ENCODE peak calls at places on chromosomes 4 and X, in eight cellular contexts. Q is tibial nerve, A is lung, Z is colonic mucosa, Y is AG04450, V is cardiac fibroblast, S is mammary epithelial cell, M is natural killer cell. D is an unnamed sample.

GRCh38 chr4:184169225-184169867 is 48.3 kb downstream of the ENPP6 start:
- DNase-seq in M (no peak), A (no peak), S (no peak), Y (no peak), V (no peak), Z (no peak), Q (no peak), D (no peak)

GRCh38 chr4:1717129-1718094 is 3.7 kb downstream of the TMEM129 start:
- DNase-seq in Z (no peak), A (no peak), M (no peak), S (no peak), Y (no peak), Q (no peak), V (no peak), D (no peak)

GRCh38 chr4:41575665-41576064 is 37.7 kb downstream of the LIMCH1 start:
- DNase-seq in M (no peak), V (no peak), Q (no peak), Z (no peak), Y (no peak), S (no peak), A (no peak), D (no peak)

GRCh38 chr4:147863808-147864472 is 132.1 kb downstream of the ARHGAP10 start:
- DNase-seq in A (no peak), M (no peak), Y (no peak), Z (no peak), Q (peak; percentile 42), V (peak; percentile 23), S (no peak), D (no peak)

GRCh38 chrX:78548012-78548411 is 111.1 kb downstream of the RTL3 start:
- DNase-seq in Y (no peak), A (no peak), Z (no peak), S (peak; percentile 28), V (no peak), M (no peak), Q (no peak), D (no peak)

GRCh38 chr4:89257376-89257775 is 50.2 kb downstream of the GPRIN3 start:
- DNase-seq in A (no peak), S (no peak), Z (no peak), Q (no peak), Y (no peak), M (no peak), V (no peak), D (no peak)

GRCh38 chr4:158856852-158857251 is 88.0 kb downstream of the FNIP2 start:
- DNase-seq in Y (peak; percentile 8), Z (no peak), M (no peak), A (no peak), Q (no peak), V (peak; percentile 78), S (peak; percentile 25), D (no peak)

GRCh38 chr4:8769645-8770517 is 101.8 kb downstream of the HMX1 start:
- DNase-seq in Y (no peak), M (no peak), Q (no peak), V (no peak), A (no peak), S (no peak), Z (no peak), D (no peak)

GRCh38 chr4:103786014-103786413 is 66.2 kb upstream of the TACR3 start:
- DNase-seq in V (peak; percentile 5), Q (no peak), Y (no peak), A (no peak), M (no peak), Z (no peak), S (peak; percentile 30), D (no peak)

GRCh38 chrX:115639481-115639880 is 78.5 kb downstream of the PLS3 start:
- DNase-seq in Q (no peak), A (no peak), Z (no peak), S (no peak), Y (no peak), M (no peak), V (no peak), D (no peak)

GRCh38 chr4:25760518-25761157 is 102.2 kb downstream of the SEL1L3 start:
- DNase-seq in Y (no peak), Z (no peak), Q (no peak), V (peak; percentile 41), S (no peak), A (no peak), M (no peak), D (no peak)

GRCh38 chr4:165331823-165332222 is 4.4 kb downstream of the MSMO1 start:
- DNase-seq in A (no peak), V (no peak), Q (no peak), M (no peak), Y (no peak), S (no peak), Z (no peak), D (no peak)

GRCh38 chr4:177596035-177596434 is 153.8 kb upstream of the AGA start:
- DNase-seq in S (peak; percentile 83), A (no peak), Y (peak; percentile 29), Q (no peak), M (no peak), Z (no peak), V (peak; percentile 54), D (no peak)

GRCh38 chrX:45760187-45760742 is 559.6 kb upstream of the DIPK2B start:
- DNase-seq in Z (no peak), A (no peak), M (no peak), Q (no peak), V (no peak), S (no peak), Y (no peak), D (no peak)

GRCh38 chr4:105923507-105924238 is 28.4 kb downstream of the NPNT start:
- DNase-seq in M (no peak), V (peak; percentile 7), Y (no peak), Z (no peak), S (peak; percentile 14), A (peak; percentile 66), Q (no peak), D (no peak)

GRCh38 chrX:153413731-153414130 is 2.5 kb downstream of the ZFP92 start:
- DNase-seq in M (no peak), A (no peak), S (no peak), Z (no peak), Q (no peak), Y (no peak), V (no peak), D (no peak)

GRCh38 chrX:153411255-153411987 is at the start of gene ZFP92:
- DNase-seq in S (no peak), Y (no peak), Q (no peak), A (no peak), V (peak; percentile 3), Z (no peak), M (peak; percentile 18), D (no peak)

GRCh38 chrX:153411988-153412574 is 809 bp downstream of the ZFP92 start:
- DNase-seq in Q (no peak), A (no peak), S (peak; percentile 4), M (no peak), Y (no peak), Z (no peak), V (no peak), D (no peak)

GRCh38 chrX:153414838-153415552 is 3.7 kb downstream of the ZFP92 start:
- DNase-seq in S (no peak), Z (no peak), Q (no peak), V (peak; percentile 22), M (no peak), A (no peak), Y (no peak), D (no peak)

GRCh38 chrX:153412746-153413720 is 1.8 kb downstream of the ZFP92 start:
- DNase-seq in V (peak; percentile 5), Q (no peak), Z (no peak), A (no peak), S (no peak), M (no peak), Y (no peak), D (no peak)
- TF ChIP-seq CTCF in V (no peak), Q (no peak), Z (no peak), A (no peak), S (no peak), M (no peak), Y (peak; percentile 12), D (peak; percentile 18)

GRCh38 chr4:97479388-97479787 is 663.9 kb downstream of the STPG2 start:
- DNase-seq in Q (no peak), M (no peak), Z (no peak), V (no peak), Y (no peak), A (no peak), S (no peak), D (no peak)
- TF ChIP-seq CTCF in Q (no peak), M (no peak), Z (no peak), V (no peak), Y (no peak), A (no peak), S (no peak), D (no peak)

DNA sequence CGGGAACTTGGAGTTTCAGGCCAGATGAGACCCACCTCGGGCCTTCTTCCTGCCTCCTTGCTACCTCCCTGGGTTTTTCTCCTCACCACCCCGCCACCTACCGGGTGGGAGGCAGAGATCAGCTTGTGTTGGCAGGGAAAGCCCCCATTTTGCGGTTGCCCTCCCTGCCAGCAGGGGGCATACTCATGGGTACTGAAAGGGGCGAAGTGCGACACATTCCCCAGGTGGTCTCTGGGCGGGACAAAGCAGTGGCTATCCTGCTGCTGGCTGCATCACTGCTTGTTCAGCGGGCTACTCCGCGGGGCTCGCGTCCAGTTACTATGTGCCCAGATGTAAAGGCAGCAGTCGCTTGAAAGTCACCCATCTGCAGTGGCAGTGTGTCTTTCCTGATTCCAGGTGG is 330.3 kb downstream of the PDHA2 start:
- DNase-seq in A (no peak), M (no peak), Q (no peak), S (no peak), V (no peak), Z (no peak), Y (no peak), D (no peak)
- TF ChIP-seq CTCF in A (no peak), M (no peak), Q (no peak), S (no peak), V (no peak), Z (no peak), Y (no peak), D (no peak)

GRCh38 chr4:14383652-14384051 is 618.6 kb upstream of the CPEB2 start:
- DNase-seq in M (no peak), V (no peak), Q (no peak), Z (no peak), Y (no peak), S (no peak), A (no peak), D (no peak)
- TF ChIP-seq CTCF in M (no peak), V (no peak), Q (no peak), Z (no peak), Y (no peak), S (no peak), A (no peak), D (no peak)

DNA sequence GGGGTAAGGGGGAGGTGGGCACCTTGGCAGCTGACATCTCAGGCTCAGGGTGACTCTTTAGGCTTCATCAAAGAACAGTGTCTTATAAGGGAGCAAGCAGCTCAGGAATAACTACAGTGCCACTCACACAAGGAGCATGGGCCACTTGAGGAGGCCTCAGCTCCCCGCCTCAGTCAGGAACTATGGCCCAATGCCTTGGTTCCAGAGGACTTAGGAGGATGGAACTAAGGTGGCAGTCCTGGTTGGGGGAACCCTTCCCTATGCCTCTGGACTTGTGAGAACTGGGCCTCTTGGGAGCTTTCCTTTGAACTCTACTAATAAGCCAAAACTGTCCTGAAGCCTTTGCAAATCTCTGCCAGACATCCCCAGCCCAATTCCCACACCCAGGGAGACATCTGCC is 160.6 kb downstream of the EFNB1 start:
- DNase-seq in A (no peak), M (no peak), V (no peak), Y (no peak), Q (no peak), S (no peak), Z (no peak), D (no peak)
- TF ChIP-seq CTCF in A (no peak), M (no peak), V (no peak), Y (no peak), Q (no peak), S (no peak), Z (no peak), D (no peak)